ENCODE peak calls at places on chromosomes 12 and 14, in four cellular contexts. K, L, X and S are unnamed samples.

GRCh38 chr12:50979369-50980052 is 27.2 kb downstream of the HIGD1C start:
- DNase-seq in X (no peak), L (no peak), K (no peak), S (no peak)

GRCh38 chr12:76206677-76207072 is 122.2 kb upstream of the NAP1L1 start:
- DNase-seq in X (no peak), K (no peak), L (no peak), S (no peak)

GRCh38 chr14:60965402-60965801 is 15.5 kb downstream of the TRMT5 start:
- DNase-seq in L (no peak), K (no peak), X (no peak), S (no peak)

GRCh38 chr14:76834296-76834695 is 8.1 kb downstream of the LRRC74A start:
- DNase-seq in X (no peak), L (no peak), K (no peak), S (no peak)

GRCh38 chr12:110223777-110224378 is 57.2 kb upstream of the ATP2A2 start:
- DNase-seq in X (no peak), L (no peak), K (no peak), S (no peak)

GRCh38 chr12:90627180-90627896 is 327.6 kb downstream of the CCER1 start:
- DNase-seq in L (no peak), K (no peak), X (no peak), S (no peak)

GRCh38 chr14:33307691-33308369 is 369.2 kb downstream of the NPAS3 start:
- DNase-seq in X (no peak), K (no peak), L (peak; percentile 21), S (no peak)

GRCh38 chr14:95250936-95251335 is 68.8 kb downstream of the CLMN start:
- DNase-seq in K (no peak), L (no peak), X (no peak), S (no peak)

GRCh38 chr14:72736791-72737559 is 156.9 kb downstream of the DPF3 start:
- DNase-seq in K (no peak), L (no peak), X (no peak), S (no peak)

GRCh38 chr14:68770051-68770450 is 22.8 kb downstream of the ZFP36L1 start:
- DNase-seq in X (no peak), L (no peak), K (no peak), S (no peak)

GRCh38 chr14:104928391-104929133 is 3.9 kb downstream of the PLD4 start:
- DNase-seq in X (no peak), L (no peak), K (no peak), S (no peak)

GRCh38 chr14:55142466-55142865 is 13.4 kb downstream of the LGALS3 start:
- DNase-seq in K (no peak), L (no peak), X (no peak), S (no peak)

GRCh38 chr14:69005432-69006148 is 26.5 kb upstream of the ACTN1 start:
- DNase-seq in L (no peak), K (no peak), X (no peak), S (no peak)

GRCh38 chr14:85453401-85453800 is 76.5 kb upstream of the FLRT2 start:
- DNase-seq in K (no peak), L (no peak), X (no peak), S (no peak)

GRCh38 chr12:34396006-34396860 is 373.9 kb downstream of the ALG10 start:
- DNase-seq in L (no peak), K (peak; percentile 32), X (no peak), S (no peak)

GRCh38 chr12:116955382-116956021 is 44.8 kb downstream of the FBXW8 start:
- DNase-seq in L (no peak), K (no peak), X (no peak), S (no peak)

GRCh38 chr12:1502441-1502785 is 92.0 kb downstream of the FBXL14 start:
- DNase-seq in X (no peak), L (no peak), K (no peak), S (no peak)

GRCh38 chr12:33678221-33678964 is 238.8 kb upstream of the SYT10 start:
- DNase-seq in X (no peak), K (no peak), L (no peak), S (no peak)

GRCh38 chr12:20494803-20495202 is 126.5 kb downstream of the PDE3A start:
- DNase-seq in X (no peak), L (no peak), K (no peak), S (no peak)